ENCODE peak calls at places on chromosomes 3 and 15, in four cellular contexts. K is CD8-positive, alpha-beta memory T cell; E is breast epithelium; T is A549. O is an unnamed sample.

GRCh38 chr15:87155771-87156170 is 1076.1 kb downstream of the AGBL1 start:
- DNase-seq in T (no peak), E (no peak), K (no peak), O (no peak)

GRCh38 chr15:33160054-33160453 is 34.5 kb downstream of the FMN1 start:
- DNase-seq in K (no peak), T (peak; percentile 20), E (no peak), O (no peak)

GRCh38 chr3:95798628-95799027 is 1015.8 kb upstream of the EPHA6 start:
- DNase-seq in K (no peak), E (no peak), T (no peak), O (no peak)

GRCh38 chr3:46276497-46277099 is 34.3 kb downstream of the CCR3 start:
- DNase-seq in T (peak; percentile 18), K (peak; percentile 54), E (peak; percentile 56), O (peak; percentile 81)

GRCh38 chr3:184525337-184526157 is 36.0 kb upstream of the EPHB3 start:
- DNase-seq in T (no peak), K (peak; percentile 32), E (no peak), O (peak; percentile 15)

GRCh38 chr3:171652932-171653331 is 157.4 kb downstream of the PLD1 start:
- DNase-seq in T (no peak), K (no peak), E (no peak), O (no peak)

GRCh38 chr3:4906107-4906621 is 73.1 kb upstream of the BHLHE40 start:
- DNase-seq in E (no peak), T (peak; percentile 36), K (no peak), O (peak; percentile 46)

GRCh38 chr3:57949779-57950618 is 58.2 kb upstream of the FLNB start:
- DNase-seq in T (peak; percentile 56), E (no peak), K (no peak), O (no peak)

GRCh38 chr3:45026038-45026437 is at the start of gene CLEC3B:
- DNase-seq in K (no peak), E (no peak), T (no peak), O (no peak)

GRCh38 chr3:187986514-187986934 is 167.4 kb upstream of the LPP start:
- DNase-seq in E (no peak), T (peak; percentile 70), K (no peak), O (no peak)

GRCh38 chr3:171383206-171384018 is 76.8 kb downstream of the TNIK start:
- DNase-seq in E (no peak), T (no peak), K (no peak), O (no peak)

GRCh38 chr15:78004919-78005634 is 72.4 kb downstream of the TBC1D2B start:
- DNase-seq in K (no peak), T (peak; percentile 51), E (no peak), O (no peak)

GRCh38 chr3:34947849-34948248 is 691.5 kb upstream of the ARPP21 start:
- DNase-seq in T (no peak), E (no peak), K (no peak), O (no peak)

GRCh38 chr15:42066764-42067415 is 27.5 kb downstream of the PLA2G4D start:
- DNase-seq in T (no peak), K (no peak), E (no peak), O (no peak)

GRCh38 chr15:75666823-75667501 is 19.2 kb downstream of the SNX33 start:
- DNase-seq in E (no peak), T (peak; percentile 96), K (no peak), O (no peak)

GRCh38 chr3:182019926-182020325 is 308.2 kb downstream of the SOX2 start:
- DNase-seq in T (no peak), E (no peak), K (no peak), O (no peak)

GRCh38 chr3:192842711-192843436 is 74.8 kb downstream of the MB21D2 start:
- DNase-seq in T (no peak), K (no peak), E (no peak), O (no peak)

GRCh38 chr3:123620338-123620737 is 35.5 kb upstream of the HACD2 start:
- DNase-seq in T (no peak), K (no peak), E (no peak), O (no peak)

GRCh38 chr3:127831723-127832172 is 9.4 kb upstream of the MGLL start:
- DNase-seq in K (no peak), T (peak; percentile 44), E (no peak), O (no peak)

GRCh38 chr3:149553781-149554451 is 79.4 kb downstream of the TM4SF4 start:
- DNase-seq in E (no peak), T (no peak), K (no peak), O (no peak)

GRCh38 chr3:127105587-127105986 is 87.3 kb upstream of the PRR23E start:
- DNase-seq in E (peak; percentile 28), T (no peak), K (no peak), O (no peak)

GRCh38 chr15:77548608-77549551 is 83.8 kb downstream of the LINGO1 start:
- DNase-seq in E (no peak), T (no peak), K (no peak), O (no peak)

DNA sequence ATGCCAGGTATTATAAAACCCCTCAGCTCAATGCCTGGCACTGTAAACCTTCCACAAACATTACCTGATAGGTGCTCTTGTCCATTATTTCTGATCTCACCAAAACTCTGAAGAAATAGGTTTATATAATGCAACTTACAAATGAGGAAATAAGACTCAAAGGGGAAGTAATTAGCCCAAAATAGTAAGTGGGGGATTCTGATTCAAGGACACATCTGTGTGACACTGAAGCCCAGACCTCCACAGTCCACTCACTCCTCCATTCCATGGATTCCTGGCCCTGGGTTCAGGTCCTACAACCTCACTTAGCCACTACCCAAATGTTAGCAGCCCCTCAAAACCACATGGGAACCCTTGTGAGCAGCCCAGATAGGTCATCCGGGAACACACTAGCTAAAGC is 49.9 kb downstream of the TRANK1 start:
- DNase-seq in K (no peak), T (no peak), E (no peak), O (no peak)
- H3K27ac ChIP-seq in K (no peak overlapping the region), T (no peak overlapping the region), E (no peak overlapping the region), O (peak overlapping the region; percentile 9)

GRCh38 chr15:40046721-40047412 is 7.9 kb upstream of the SRP14 start:
- DNase-seq in K (no peak), T (peak; percentile 35), E (no peak), O (no peak)

GRCh38 chr15:40047413-40048154 is 8.6 kb upstream of the SRP14 start:
- DNase-seq in T (peak; percentile 18), K (no peak), E (no peak), O (no peak)

GRCh38 chr15:40050788-40051615 is 12.0 kb upstream of the SRP14 start:
- DNase-seq in T (peak; percentile 31), K (no peak), E (no peak), O (no peak)

GRCh38 chr15:40048155-40048792 is 9.3 kb upstream of the SRP14 start:
- DNase-seq in K (peak; percentile 18), E (no peak), T (no peak), O (peak; percentile 33)

DNA sequence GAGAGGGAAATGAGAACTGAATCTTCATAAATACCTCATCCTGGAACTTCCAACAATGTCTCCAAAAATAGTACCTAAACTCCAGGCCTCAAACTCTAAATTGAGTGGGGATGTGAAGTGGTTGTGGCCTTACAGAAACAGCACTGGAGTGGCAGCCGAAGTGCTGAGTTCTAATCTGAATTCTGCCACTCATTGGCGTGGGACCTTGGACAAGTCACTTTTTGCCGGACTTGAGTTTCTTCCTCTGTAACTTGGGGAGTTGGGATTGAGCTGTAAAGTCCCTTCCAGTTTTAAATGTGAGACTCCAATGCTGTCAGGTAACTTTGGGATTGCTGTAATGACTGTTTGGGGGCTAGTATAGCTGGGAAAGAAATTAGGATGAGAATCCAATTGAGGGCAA is 10.1 kb upstream of the SRP14 start:
- DNase-seq in K (no peak), E (no peak), T (no peak), O (no peak)
- H3K4me1 ChIP-seq in K (peaks cover 64% of the 10 kb centered on the region), E (peaks cover 5% of the 10 kb centered on the region), T (peaks cover 47% of the 10 kb centered on the region), O (peaks cover 65% of the 10 kb centered on the region)

GRCh38 chr3:56815571-56815970 is 13.8 kb upstream of the ARHGEF3 start:
- DNase-seq in K (no peak), T (no peak), E (no peak), O (no peak)

GRCh38 chr3:56811545-56812202 is 9.9 kb upstream of the ARHGEF3 start:
- DNase-seq in E (no peak), K (no peak), T (no peak), O (no peak)

GRCh38 chr3:56810912-56811544 is 9.3 kb upstream of the ARHGEF3 start:
- DNase-seq in E (no peak), T (no peak), K (no peak), O (no peak)

GRCh38 chr3:56813656-56813965 is 11.9 kb upstream of the ARHGEF3 start:
- DNase-seq in K (no peak), E (no peak), T (no peak), O (no peak)

DNA sequence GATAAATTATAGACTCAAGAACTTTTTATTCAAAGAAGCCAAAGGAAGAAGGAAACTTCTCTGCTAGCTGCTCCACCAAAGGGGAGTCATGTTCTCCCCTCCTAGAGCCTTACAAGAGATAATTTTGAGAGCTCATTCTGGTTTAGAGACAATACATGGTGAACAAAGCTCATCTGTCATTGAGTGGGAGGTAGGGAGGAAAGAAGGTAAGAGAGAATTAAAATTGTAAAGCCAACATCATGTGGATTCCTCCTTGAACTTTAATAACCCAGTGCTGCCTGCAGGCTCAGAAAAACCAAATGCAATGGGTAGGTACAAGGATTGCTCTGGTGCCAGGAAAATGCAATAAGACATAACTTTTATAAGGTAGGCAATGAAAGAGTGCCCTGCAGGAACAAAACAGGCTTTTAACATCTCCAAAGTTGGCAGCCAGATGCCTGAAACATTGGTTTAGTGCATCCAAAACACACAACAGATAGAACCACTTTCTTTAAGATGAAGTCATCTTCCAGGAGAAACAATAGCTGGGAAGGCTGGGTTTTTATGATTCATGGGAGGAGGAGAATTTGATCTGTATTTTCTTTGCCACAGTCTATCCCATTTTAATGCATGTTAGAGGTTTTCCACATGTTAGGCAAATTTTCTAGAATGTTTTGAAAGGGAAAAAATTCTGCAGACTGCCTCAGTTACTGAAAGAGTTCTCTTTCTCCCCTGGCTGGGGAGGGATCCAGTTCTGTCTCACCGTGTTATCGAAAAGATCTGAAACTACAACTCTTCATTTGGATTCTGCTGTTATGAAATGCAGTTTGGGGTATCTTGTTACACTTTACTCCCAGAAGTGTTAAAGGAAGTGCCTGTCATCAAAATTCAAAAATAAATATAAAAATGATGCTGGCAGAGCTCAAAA is 11.3 kb upstream of the ARHGEF3 start:
- DNase-seq in T (no peak), K (no peak), E (no peak), O (no peak)
- H3K27ac ChIP-seq in T (no peak overlapping the region), K (no peak overlapping the region), E (peak overlapping the region; percentile 54), O (peak overlapping the region; percentile 28)

DNA sequence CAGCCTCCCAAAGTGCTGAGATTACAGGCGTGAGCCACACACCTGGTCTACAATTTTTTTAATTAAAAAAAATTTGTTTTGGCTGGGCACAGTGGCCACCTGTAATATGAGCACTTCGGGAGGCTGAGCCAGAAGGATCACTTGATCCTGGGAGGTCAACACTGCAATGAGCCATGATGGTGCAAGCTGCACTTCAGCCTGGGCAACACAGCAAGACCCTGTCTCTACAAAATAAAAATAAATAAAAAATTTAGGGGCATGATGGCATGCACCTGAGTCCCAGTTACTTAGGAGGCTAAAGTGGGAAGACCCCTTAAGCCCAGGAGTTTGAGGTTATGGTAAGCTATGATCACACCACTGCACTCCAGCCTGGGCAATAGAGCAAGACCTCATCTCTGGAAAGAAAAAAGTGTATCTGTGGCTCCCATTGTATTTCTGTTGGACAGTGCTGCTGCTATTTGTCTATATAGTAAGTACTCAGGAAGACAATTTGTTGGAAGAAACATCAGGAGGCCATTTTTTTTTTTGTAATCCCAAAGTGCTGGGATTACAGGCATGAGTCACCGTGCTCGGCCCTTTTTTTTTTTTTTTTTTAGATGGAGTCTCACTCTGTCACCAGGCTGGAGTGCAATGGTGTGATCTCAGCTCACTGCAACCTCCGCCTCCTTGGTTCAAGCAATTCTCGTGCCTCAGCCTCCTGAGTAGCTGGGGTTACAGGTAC is 27.5 kb upstream of the SH3BP5 start:
- DNase-seq in T (no peak), E (no peak), K (no peak), O (no peak)
- H3K4me1 ChIP-seq in T (peaks cover 4% of the 10 kb centered on the region), E (peaks cover 19% of the 10 kb centered on the region), K (peaks cover 45% of the 10 kb centered on the region), O (peaks cover 73% of the 10 kb centered on the region)

GRCh38 chr3:33077976-33078375 is 19.0 kb downstream of the GLB1 start:
- DNase-seq in K (no peak), E (no peak), T (no peak), O (no peak)
- H3K27ac ChIP-seq in K (no peak overlapping the region), E (no peak overlapping the region), T (no peak overlapping the region), O (no peak overlapping the region)